ENCODE peak calls at places on chromosomes 7 and 10, in eight cellular contexts. E is neural progenitor cell, D is dorsolateral prefrontal cortex, S is breast epithelium, V is endodermal cell, U is H1, M is right atrium auricular region, A is fibroblast of lung. T is an unnamed sample.

GRCh38 chr10:17647316-17647715 is 3.4 kb downstream of the STAM start:
- DNase-seq in E (no peak), D (no peak), S (no peak), V (no peak), U (no peak), M (no peak), A (no peak), T (no peak)

GRCh38 chr10:77416327-77417135 is 221.1 kb downstream of the KCNMA1 start:
- DNase-seq in E (no peak), D (no peak), S (no peak), V (no peak), U (no peak), M (no peak), A (peak; percentile 74), T (no peak)

GRCh38 chr10:71191459-71192113 is 20.8 kb upstream of the UNC5B start:
- DNase-seq in E (peak; percentile 63), D (no peak), S (no peak), V (peak; percentile 79), U (peak; percentile 72), M (no peak), A (no peak), T (peak; percentile 62)

GRCh38 chr7:89223906-89224395 is 428.4 kb upstream of the TEX47 start:
- DNase-seq in E (no peak), D (no peak), S (no peak), V (no peak), U (no peak), M (no peak), A (no peak), T (no peak)

GRCh38 chr10:131915484-131915883 is 14.7 kb downstream of the PPP2R2D start:
- DNase-seq in E (no peak), D (no peak), S (no peak), V (peak; percentile 22), U (no peak), M (no peak), A (no peak), T (no peak)

GRCh38 chr7:106485919-106486318 is 175.0 kb downstream of the CCDC71L start:
- DNase-seq in E (no peak), D (no peak), S (no peak), V (no peak), U (no peak), M (no peak), A (peak; percentile 42), T (no peak)

GRCh38 chr10:614772-615582 is 74.5 kb downstream of the DIP2C start:
- DNase-seq in E (no peak), D (peak; percentile 91), S (no peak), V (no peak), U (no peak), M (no peak), A (peak; percentile 41), T (no peak)

GRCh38 chr7:137579913-137580640 is 236.5 kb upstream of the PTN start:
- DNase-seq in E (no peak), D (no peak), S (no peak), V (no peak), U (no peak), M (no peak), A (peak; percentile 84), T (no peak)

GRCh38 chr10:127196227-127196954 is at the start of gene INSYN2A:
- DNase-seq in E (peak; percentile 85), D (no peak), S (peak; percentile 56), V (peak; percentile 90), U (peak; percentile 76), M (no peak), A (peak; percentile 60), T (no peak)

GRCh38 chr7:1537631-1538412 is 7.3 kb downstream of the MAFK start:
- DNase-seq in E (peak; percentile 83), D (peak; percentile 78), S (peak; percentile 90), V (peak; percentile 79), U (peak; percentile 61), M (peak; percentile 100), A (peak; percentile 96), T (peak; percentile 100)

GRCh38 chr7:139036901-139037300 is 1.1 kb upstream of the ZC3HAV1L start:
- DNase-seq in E (no peak), D (no peak), S (no peak), V (no peak), U (no peak), M (no peak), A (no peak), T (no peak)

GRCh38 chr10:130900441-130901160 is 410.9 kb downstream of the TCERG1L start:
- DNase-seq in E (no peak), D (no peak), S (no peak), V (peak; percentile 20), U (no peak), M (no peak), A (no peak), T (no peak)

GRCh38 chr7:124497209-124497608 is 268.4 kb downstream of the GPR37 start:
- DNase-seq in E (no peak), D (no peak), S (no peak), V (no peak), U (no peak), M (no peak), A (no peak), T (no peak)

GRCh38 chr10:130179640-130180039 is 43.4 kb downstream of the GLRX3 start:
- DNase-seq in E (peak; percentile 81), D (no peak), S (no peak), V (peak; percentile 81), U (no peak), M (no peak), A (peak; percentile 82), T (no peak)

GRCh38 chr7:1691096-1691495 is 21.0 kb downstream of the ELFN1 start:
- DNase-seq in E (no peak), D (no peak), S (peak; percentile 30), V (peak; percentile 30), U (peak; percentile 27), M (no peak), A (no peak), T (peak; percentile 58)

GRCh38 chr7:112080974-112081373 is 125.2 kb downstream of the DOCK4 start:
- DNase-seq in E (no peak), D (no peak), S (no peak), V (no peak), U (no peak), M (no peak), A (peak; percentile 35), T (no peak)

GRCh38 chr10:26699631-26700030 is 2.1 kb downstream of the PDSS1 start:
- DNase-seq in E (no peak), D (no peak), S (no peak), V (no peak), U (no peak), M (no peak), A (no peak), T (no peak)

GRCh38 chr10:113241966-113242365 is 291.9 kb downstream of the TCF7L2 start:
- DNase-seq in E (no peak), D (no peak), S (no peak), V (no peak), U (no peak), M (no peak), A (no peak), T (no peak)

GRCh38 chr7:144834516-144835165 is 1.2 kb downstream of the TPK1 start:
- DNase-seq in E (no peak), D (no peak), S (no peak), V (peak; percentile 57), U (no peak), M (no peak), A (no peak), T (no peak)

GRCh38 chr7:148546857-148547256 is 43.7 kb upstream of the C7orf33 start:
- DNase-seq in E (no peak), D (no peak), S (no peak), V (no peak), U (no peak), M (no peak), A (no peak), T (no peak)

GRCh38 chr7:123948122-123948521 is 23.1 kb downstream of the SPAM1 start:
- DNase-seq in E (no peak), D (no peak), S (no peak), V (no peak), U (no peak), M (no peak), A (no peak), T (no peak)

GRCh38 chr10:118584181-118584954 is 11.1 kb downstream of the PRLHR start:
- DNase-seq in E (no peak), D (no peak), S (no peak), V (no peak), U (no peak), M (no peak), A (peak; percentile 63), T (no peak)

GRCh38 chr7:158016171-158017087 is 571.2 kb downstream of the PTPRN2 start:
- DNase-seq in E (peak; percentile 77), D (no peak), S (peak; percentile 39), V (peak; percentile 47), U (peak; percentile 51), M (peak; percentile 65), A (no peak), T (peak; percentile 62)

GRCh38 chr7:47759056-47759706 is 177.3 kb upstream of the TNS3 start:
- DNase-seq in E (no peak), D (no peak), S (no peak), V (no peak), U (no peak), M (no peak), A (peak; percentile 52), T (no peak)
- TF ChIP-seq CTCF in E (no peak), D (no peak), S (peak; percentile 11), V (peak; percentile 38), U (no peak), M (no peak), A (peak; percentile 21), T (no peak)

GRCh38 chr10:69466158-69466490 is 14.9 kb downstream of the TSPAN15 start:
- DNase-seq in E (no peak), D (no peak), S (no peak), V (no peak), U (no peak), M (no peak), A (no peak), T (no peak)
- H3K4me3 ChIP-seq in E (no peak overlapping the region), D (no peak overlapping the region), S (no peak overlapping the region), V (no peak overlapping the region), U (no peak overlapping the region), M (no peak overlapping the region), A (no peak overlapping the region), T (no peak overlapping the region)

DNA sequence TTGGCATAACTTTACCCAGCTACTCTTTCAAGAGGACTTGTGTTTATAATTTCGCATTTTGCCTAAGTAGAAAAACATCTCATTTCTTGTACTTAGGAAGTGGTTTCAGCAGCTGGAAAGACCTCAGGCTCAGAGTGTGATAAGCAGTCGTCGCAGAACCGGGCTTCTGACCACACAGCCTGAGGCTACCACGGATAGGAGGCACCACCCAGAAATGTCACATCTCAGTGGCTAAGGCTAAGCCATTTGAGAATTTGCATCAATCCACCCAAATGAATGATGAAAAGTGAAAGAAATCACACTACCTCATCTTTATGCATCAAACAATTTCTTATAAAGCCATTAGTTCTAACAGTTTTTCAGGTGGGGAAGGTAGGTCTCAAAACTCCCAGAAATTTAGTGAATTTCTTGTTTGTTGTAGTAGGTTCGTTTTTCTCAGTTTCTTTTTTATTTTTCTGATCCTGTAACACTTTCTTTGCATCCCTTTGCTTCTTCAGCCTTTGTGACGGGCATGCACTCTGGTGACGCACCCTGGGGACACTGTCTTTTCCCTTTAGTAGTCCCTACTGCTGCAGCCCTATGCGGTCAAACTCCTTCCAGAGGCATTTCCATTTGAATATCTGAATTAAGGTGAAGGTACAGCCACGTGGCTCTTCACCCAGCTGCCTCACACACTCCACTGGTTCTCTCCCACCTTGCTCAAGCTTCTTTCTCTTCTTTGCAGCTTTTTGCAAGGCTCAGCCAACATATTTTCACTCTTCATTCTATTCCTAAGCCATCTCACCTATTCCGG is 68.5 kb downstream of the MAP3K8 start:
- DNase-seq in E (no peak), D (no peak), S (no peak), V (no peak), U (no peak), M (no peak), A (peak; percentile 47), T (no peak)
- H3K27ac ChIP-seq in E (no peak overlapping the region), D (no peak overlapping the region), S (no peak overlapping the region), V (no peak overlapping the region), U (no peak overlapping the region), M (no peak overlapping the region), A (no peak overlapping the region), T (no peak overlapping the region)

GRCh38 chr7:86667732-86668131 is 24.0 kb downstream of the GRM3 start:
- DNase-seq in E (peak; percentile 66), D (no peak), S (no peak), V (peak; percentile 73), U (no peak), M (no peak), A (no peak), T (no peak)
- TF ChIP-seq CTCF in E (peak; percentile 51), D (peak; percentile 21), S (no peak), V (peak; percentile 71), U (no peak), M (peak; percentile 33), A (no peak), T (no peak)